ENCODE peak calls at places on chromosomes 16 and 17, in seven cellular contexts. One of them, this sample, is unnamed.

GRCh38 chr17:83100853-83101391 is 21.5 kb downstream of the METRNL start:
- DNase-seq in mesendoderm: no peak
- DNase-seq in H9: no peak
- DNase-seq in neuronal stem cell: no peak
- DNase-seq in mesenchymal stem cell: no peak
- DNase-seq in IMR-90: no peak
- DNase-seq in trophoblast cell: no peak
- DNase-seq in this sample: no peak

GRCh38 chr17:5580367-5580766 is 3.9 kb downstream of the NLRP1 start:
- DNase-seq in mesendoderm: no peak
- DNase-seq in H9: no peak
- DNase-seq in neuronal stem cell: no peak
- DNase-seq in mesenchymal stem cell: peak
- DNase-seq in IMR-90: peak
- DNase-seq in trophoblast cell: peak
- DNase-seq in this sample: no peak

GRCh38 chr16:75116081-75116910 is at the start of gene LDHD:
- DNase-seq in mesendoderm: peak
- DNase-seq in H9: peak
- DNase-seq in neuronal stem cell: no peak
- DNase-seq in mesenchymal stem cell: no peak
- DNase-seq in IMR-90: no peak
- DNase-seq in trophoblast cell: peak
- DNase-seq in this sample: peak

GRCh38 chr17:81518785-81519283 is 6.2 kb upstream of the ACTG1 start:
- DNase-seq in mesendoderm: peak
- DNase-seq in H9: no peak
- DNase-seq in neuronal stem cell: no peak
- DNase-seq in mesenchymal stem cell: no peak
- DNase-seq in IMR-90: no peak
- DNase-seq in trophoblast cell: peak
- DNase-seq in this sample: no peak

GRCh38 chr16:88585269-88585668 is 15.1 kb downstream of the ZC3H18 start:
- DNase-seq in mesendoderm: no peak
- DNase-seq in H9: no peak
- DNase-seq in neuronal stem cell: no peak
- DNase-seq in mesenchymal stem cell: no peak
- DNase-seq in IMR-90: no peak
- DNase-seq in trophoblast cell: no peak
- DNase-seq in this sample: no peak

GRCh38 chr16:85153656-85154091 is 41.4 kb upstream of the CIBAR2 start:
- DNase-seq in mesendoderm: no peak
- DNase-seq in H9: no peak
- DNase-seq in neuronal stem cell: no peak
- DNase-seq in mesenchymal stem cell: no peak
- DNase-seq in IMR-90: no peak
- DNase-seq in trophoblast cell: no peak
- DNase-seq in this sample: no peak

GRCh38 chr16:73545713-73546112 is 497.8 kb upstream of the ZFHX3 start:
- DNase-seq in mesendoderm: no peak
- DNase-seq in H9: no peak
- DNase-seq in neuronal stem cell: no peak
- DNase-seq in mesenchymal stem cell: no peak
- DNase-seq in IMR-90: no peak
- DNase-seq in trophoblast cell: no peak
- DNase-seq in this sample: no peak

GRCh38 chr16:35146031-35146710 is 1686.8 kb downstream of the TP53TG3F start:
- DNase-seq in mesendoderm: no peak
- DNase-seq in H9: no peak
- DNase-seq in neuronal stem cell: no peak
- DNase-seq in mesenchymal stem cell: no peak
- DNase-seq in IMR-90: no peak
- DNase-seq in trophoblast cell: peak
- DNase-seq in this sample: no peak

GRCh38 chr17:77512062-77512946 is 371.5 kb downstream of the SEC14L1 start:
- DNase-seq in mesendoderm: no peak
- DNase-seq in H9: no peak
- DNase-seq in neuronal stem cell: no peak
- DNase-seq in mesenchymal stem cell: no peak
- DNase-seq in IMR-90: no peak
- DNase-seq in trophoblast cell: no peak
- DNase-seq in this sample: no peak

GRCh38 chr16:77599793-77600415 is 122.4 kb upstream of the NUDT7 start:
- DNase-seq in mesendoderm: no peak
- DNase-seq in H9: no peak
- DNase-seq in neuronal stem cell: no peak
- DNase-seq in mesenchymal stem cell: peak
- DNase-seq in IMR-90: peak
- DNase-seq in trophoblast cell: peak
- DNase-seq in this sample: no peak

GRCh38 chr16:54093281-54093680 is 193.3 kb downstream of the IRX3 start:
- DNase-seq in mesendoderm: no peak
- DNase-seq in H9: no peak
- DNase-seq in neuronal stem cell: no peak
- DNase-seq in mesenchymal stem cell: no peak
- DNase-seq in IMR-90: no peak
- DNase-seq in trophoblast cell: no peak
- DNase-seq in this sample: no peak

GRCh38 chr17:41212524-41213169 is 13.8 kb upstream of the KRTAP9-2 start:
- DNase-seq in mesendoderm: no peak
- DNase-seq in H9: no peak
- DNase-seq in neuronal stem cell: no peak
- DNase-seq in mesenchymal stem cell: no peak
- DNase-seq in IMR-90: no peak
- DNase-seq in trophoblast cell: no peak
- DNase-seq in this sample: no peak

GRCh38 chr17:47413872-47414271 is 90.1 kb downstream of the EFCAB13 start:
- DNase-seq in mesendoderm: no peak
- DNase-seq in H9: no peak
- DNase-seq in neuronal stem cell: no peak
- DNase-seq in mesenchymal stem cell: no peak
- DNase-seq in IMR-90: peak
- DNase-seq in trophoblast cell: peak
- DNase-seq in this sample: no peak

GRCh38 chr17:32523827-32524552 is 37.2 kb downstream of the CDK5R1 start:
- DNase-seq in mesendoderm: no peak
- DNase-seq in H9: no peak
- DNase-seq in neuronal stem cell: no peak
- DNase-seq in mesenchymal stem cell: no peak
- DNase-seq in IMR-90: no peak
- DNase-seq in trophoblast cell: no peak
- DNase-seq in this sample: no peak

GRCh38 chr17:142102-142661 is 4.8 kb downstream of the SCGB1C2 start:
- DNase-seq in mesendoderm: peak
- DNase-seq in H9: no peak
- DNase-seq in neuronal stem cell: no peak
- DNase-seq in mesenchymal stem cell: peak
- DNase-seq in IMR-90: peak
- DNase-seq in trophoblast cell: no peak
- DNase-seq in this sample: no peak

GRCh38 chr17:44775838-44776621 is 17.2 kb downstream of the ADAM11 start:
- DNase-seq in mesendoderm: no peak
- DNase-seq in H9: peak
- DNase-seq in neuronal stem cell: no peak
- DNase-seq in mesenchymal stem cell: no peak
- DNase-seq in IMR-90: no peak
- DNase-seq in trophoblast cell: no peak
- DNase-seq in this sample: no peak

GRCh38 chr17:14389656-14390055 is 88.8 kb downstream of the HS3ST3B1 start:
- DNase-seq in mesendoderm: peak
- DNase-seq in H9: no peak
- DNase-seq in neuronal stem cell: no peak
- DNase-seq in mesenchymal stem cell: peak
- DNase-seq in IMR-90: no peak
- DNase-seq in trophoblast cell: no peak
- DNase-seq in this sample: no peak

DNA sequence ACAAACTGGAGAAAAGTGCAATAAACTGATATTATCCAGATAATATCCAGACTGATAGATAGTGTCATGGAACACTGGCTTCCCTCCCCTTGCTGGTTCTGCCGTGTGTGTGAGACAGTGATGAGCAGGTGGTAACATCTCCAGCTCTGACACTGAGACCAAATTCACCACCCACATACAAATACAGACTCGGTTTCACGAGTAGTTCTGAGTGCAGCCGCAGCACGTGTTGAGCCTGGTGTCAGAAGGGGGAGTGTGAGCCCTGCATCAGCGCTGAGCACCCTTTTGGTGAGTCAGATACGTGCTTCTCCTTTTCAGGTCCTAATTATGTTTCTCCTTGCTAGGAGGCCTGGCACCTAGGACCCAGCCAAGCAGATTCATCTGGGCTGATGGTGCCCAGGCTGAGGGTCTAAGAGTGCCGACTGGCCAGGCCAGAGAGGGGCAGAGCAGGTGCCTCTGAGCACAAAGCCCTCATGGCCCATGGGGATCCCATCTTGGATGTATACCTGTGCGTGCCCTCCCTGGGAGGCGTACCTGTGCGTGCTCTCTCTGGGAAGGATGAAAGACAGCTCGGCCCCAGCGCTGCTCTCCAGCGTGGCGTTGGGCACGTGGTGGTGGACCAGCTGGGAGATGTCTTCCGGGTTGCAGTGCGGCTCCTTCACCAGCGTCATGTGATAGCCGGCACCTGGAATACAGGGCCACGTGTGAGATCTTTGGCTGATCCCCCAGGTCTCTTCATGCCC is 27.3 kb upstream of the RNPS1 start:
- DNase-seq in mesendoderm: no peak
- DNase-seq in H9: no peak
- DNase-seq in neuronal stem cell: no peak
- DNase-seq in mesenchymal stem cell: no peak
- DNase-seq in IMR-90: no peak
- DNase-seq in trophoblast cell: no peak
- DNase-seq in this sample: no peak
- H2BK5ac ChIP-seq in mesendoderm: no peak
- H2BK5ac ChIP-seq in H9: no peak
- H2BK5ac ChIP-seq in neuronal stem cell: no peak
- H2BK5ac ChIP-seq in mesenchymal stem cell: no peak
- H2BK5ac ChIP-seq in IMR-90: no peak
- H2BK5ac ChIP-seq in trophoblast cell: no peak
- H2BK5ac ChIP-seq in this sample: no peak

DNA sequence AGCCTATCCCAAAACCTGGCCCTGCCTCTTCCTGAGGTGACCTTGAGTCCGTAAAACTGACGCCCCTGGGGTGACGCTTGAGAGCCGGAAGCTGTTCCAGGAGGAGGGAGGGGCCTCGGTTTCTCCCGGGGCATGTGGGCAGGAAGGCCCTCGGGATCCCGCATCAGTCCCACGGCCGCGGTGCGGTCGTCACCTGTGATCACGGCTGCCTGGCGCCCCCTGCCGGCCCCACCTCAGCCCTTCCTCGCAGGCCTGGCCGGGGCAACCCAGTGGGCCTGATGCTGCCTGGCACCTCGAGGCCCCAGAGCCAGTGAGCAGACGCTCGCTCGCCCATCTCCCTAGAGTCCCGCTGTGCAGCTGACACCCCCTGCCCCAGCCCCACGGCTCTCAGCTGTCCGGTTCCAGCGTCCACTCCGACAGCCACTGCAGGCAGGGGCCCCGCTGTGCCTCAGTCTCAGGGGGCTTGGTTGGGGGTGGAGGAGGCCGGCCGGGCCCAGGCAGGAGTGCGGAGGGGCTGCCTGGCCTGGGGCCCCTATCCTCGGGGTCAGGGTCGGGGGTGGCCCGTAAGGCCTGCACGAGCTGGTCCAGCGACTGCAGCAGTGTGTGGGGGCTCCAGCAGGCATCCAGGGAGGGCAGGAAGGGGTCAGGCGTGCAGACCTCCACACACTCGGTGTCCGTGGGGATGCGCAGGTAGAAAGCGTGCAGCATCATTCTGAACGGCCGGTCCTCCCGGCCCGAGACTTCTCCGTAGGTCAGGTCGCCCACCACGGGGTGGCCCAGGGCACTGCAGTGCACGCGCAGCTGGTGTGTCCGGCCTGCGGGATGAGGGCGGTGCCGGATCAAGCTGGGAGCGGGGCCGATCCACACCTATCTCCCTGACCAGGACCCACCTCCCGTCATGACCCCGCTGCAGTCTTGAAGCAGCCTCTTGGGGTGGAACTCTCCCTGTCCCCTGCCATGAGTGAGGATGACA is 2.3 kb downstream of the RPUSD1 start:
- DNase-seq in mesendoderm: peak
- DNase-seq in H9: peak
- DNase-seq in neuronal stem cell: peak
- DNase-seq in mesenchymal stem cell: peak
- DNase-seq in IMR-90: peak
- DNase-seq in trophoblast cell: peak
- DNase-seq in this sample: peak
- H3K23ac ChIP-seq in mesendoderm: no peak
- H3K23ac ChIP-seq in H9: no peak
- H3K23ac ChIP-seq in neuronal stem cell: peak
- H3K23ac ChIP-seq in mesenchymal stem cell: no peak
- H3K23ac ChIP-seq in IMR-90: no peak
- H3K23ac ChIP-seq in trophoblast cell: no peak
- H3K23ac ChIP-seq in this sample: no peak

DNA sequence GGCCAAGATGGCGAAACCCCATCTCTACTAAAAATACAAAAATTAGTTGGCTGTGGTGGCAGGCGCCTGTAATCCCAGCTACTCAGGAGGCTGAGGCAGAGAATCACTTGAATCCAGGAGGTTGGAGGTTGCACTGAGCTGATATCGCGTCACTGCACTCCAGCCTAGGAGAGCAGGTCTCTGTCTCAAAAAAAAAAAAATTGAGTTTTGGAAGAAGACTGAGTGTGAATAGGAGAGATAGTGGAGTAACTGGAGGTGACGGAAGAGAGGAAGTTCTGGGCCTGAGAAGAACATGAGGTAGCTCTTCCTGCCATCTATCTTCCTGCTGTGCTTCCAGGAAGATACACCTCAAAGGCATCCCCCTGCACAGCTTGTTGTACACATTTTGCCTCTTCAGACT is 11.4 kb downstream of the HOXB1 start:
- DNase-seq in mesendoderm: no peak
- DNase-seq in H9: no peak
- DNase-seq in neuronal stem cell: no peak
- DNase-seq in mesenchymal stem cell: no peak
- DNase-seq in IMR-90: no peak
- DNase-seq in trophoblast cell: no peak
- DNase-seq in this sample: no peak
- H2BK5ac ChIP-seq in mesendoderm: no peak
- H2BK5ac ChIP-seq in H9: no peak
- H2BK5ac ChIP-seq in neuronal stem cell: no peak
- H2BK5ac ChIP-seq in mesenchymal stem cell: no peak
- H2BK5ac ChIP-seq in IMR-90: no peak
- H2BK5ac ChIP-seq in trophoblast cell: no peak
- H2BK5ac ChIP-seq in this sample: no peak

DNA sequence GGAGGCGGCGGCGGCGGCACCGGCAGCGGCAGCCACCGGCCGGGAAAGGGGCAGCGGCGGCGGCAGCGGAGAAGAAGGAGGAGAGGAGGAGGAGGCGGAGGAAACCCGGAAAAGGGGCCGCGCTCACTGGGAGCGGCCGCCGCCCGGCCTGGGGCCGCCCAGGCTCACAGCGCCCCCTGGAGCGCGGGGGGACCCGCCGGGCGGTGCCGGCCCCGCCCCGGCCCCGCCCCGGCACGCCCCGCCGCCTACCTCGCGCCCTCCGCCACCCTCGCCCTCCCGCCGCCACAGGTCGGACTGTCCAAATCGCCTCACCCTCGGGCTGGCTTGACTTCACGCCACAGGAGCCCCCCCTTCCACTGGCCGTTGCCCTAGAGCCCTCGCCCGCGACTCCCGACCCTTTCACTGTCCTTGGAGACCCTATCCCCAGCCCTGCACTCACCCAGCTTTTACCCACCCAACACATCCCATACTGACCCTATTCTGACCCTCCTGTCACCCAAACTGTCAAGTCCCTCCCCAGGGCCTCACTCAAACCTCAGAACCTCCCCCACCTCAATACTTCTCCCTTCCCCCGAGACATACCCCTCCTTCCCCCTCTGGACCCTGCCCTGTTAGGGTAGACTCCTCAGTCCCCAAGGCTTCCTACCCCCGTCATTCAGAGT is at the start of gene CSNK2A2:
- DNase-seq in mesendoderm: peak
- DNase-seq in H9: peak
- DNase-seq in neuronal stem cell: peak
- DNase-seq in mesenchymal stem cell: peak
- DNase-seq in IMR-90: peak
- DNase-seq in trophoblast cell: peak
- DNase-seq in this sample: peak
- H3K23ac ChIP-seq in mesendoderm: peak
- H3K23ac ChIP-seq in H9: no peak
- H3K23ac ChIP-seq in neuronal stem cell: peak
- H3K23ac ChIP-seq in mesenchymal stem cell: peak
- H3K23ac ChIP-seq in IMR-90: peak
- H3K23ac ChIP-seq in trophoblast cell: peak
- H3K23ac ChIP-seq in this sample: no peak